ENCODE peak calls at places on chromosomes 11 and 22, in four cellular contexts. One of them, this sample, is unnamed. For H3K27me3, the result is how much of the 10 kb centered on the place peaks cover.

GRCh38 chr11:116851631-116852030 is 14.2 kb upstream of the APOA1 start:
- DNase-seq in prostate gland: no peak
- DNase-seq in IMR-90: no peak
- DNase-seq in body of pancreas: no peak
- DNase-seq in this sample: no peak

GRCh38 chr22:44188986-44189630 is 8.4 kb downstream of the PARVG start:
- DNase-seq in IMR-90: no peak
- DNase-seq in body of pancreas: no peak
- DNase-seq in prostate gland: no peak
- DNase-seq in this sample: no peak

GRCh38 chr22:48499456-48500425 is 1327.9 kb downstream of the BRD1 start:
- DNase-seq in IMR-90: no peak
- DNase-seq in prostate gland: no peak
- DNase-seq in body of pancreas: no peak
- DNase-seq in this sample: no peak

GRCh38 chr11:126328938-126329643 is 25.2 kb downstream of the DCPS start:
- DNase-seq in IMR-90: no peak
- DNase-seq in body of pancreas: no peak
- DNase-seq in prostate gland: no peak
- DNase-seq in this sample: no peak

GRCh38 chr11:13669544-13670488 is 1.3 kb downstream of the FAR1 start:
- DNase-seq in body of pancreas: no peak
- DNase-seq in prostate gland: no peak
- DNase-seq in IMR-90: no peak
- DNase-seq in this sample: no peak

GRCh38 chr11:133836076-133836548 is 9.2 kb downstream of the SPATA19 start:
- DNase-seq in IMR-90: no peak
- DNase-seq in prostate gland: no peak
- DNase-seq in body of pancreas: no peak
- DNase-seq in this sample: no peak

GRCh38 chr11:100188137-100188783 is 498.8 kb upstream of the ARHGAP42 start:
- DNase-seq in body of pancreas: no peak
- DNase-seq in prostate gland: no peak
- DNase-seq in IMR-90: no peak
- DNase-seq in this sample: no peak

GRCh38 chr22:19463491-19464469 is 15.2 kb downstream of the UFD1 start:
- DNase-seq in body of pancreas: peak
- DNase-seq in IMR-90: peak
- DNase-seq in prostate gland: no peak
- DNase-seq in this sample: no peak

GRCh38 chr22:19419464-19420178 is 11.9 kb downstream of the HIRA start:
- DNase-seq in prostate gland: no peak
- DNase-seq in body of pancreas: no peak
- DNase-seq in IMR-90: peak
- DNase-seq in this sample: no peak

GRCh38 chr11:37110383-37110782 is 512.3 kb upstream of the RAG2 start:
- DNase-seq in prostate gland: no peak
- DNase-seq in IMR-90: no peak
- DNase-seq in body of pancreas: no peak
- DNase-seq in this sample: no peak

GRCh38 chr11:61486779-61487178 is 21.8 kb upstream of the LRRC10B start:
- DNase-seq in prostate gland: no peak
- DNase-seq in IMR-90: no peak
- DNase-seq in body of pancreas: no peak
- DNase-seq in this sample: no peak

GRCh38 chr22:37657590-37658132 is 862 bp upstream of the PDXP start:
- DNase-seq in IMR-90: peak
- DNase-seq in prostate gland: no peak
- DNase-seq in body of pancreas: no peak
- DNase-seq in this sample: no peak

GRCh38 chr11:31199403-31199802 is 170.1 kb downstream of the DCDC1 start:
- DNase-seq in IMR-90: no peak
- DNase-seq in body of pancreas: no peak
- DNase-seq in prostate gland: no peak
- DNase-seq in this sample: no peak

GRCh38 chr11:120564573-120565301 is 53.2 kb downstream of the GRIK4 start:
- DNase-seq in IMR-90: peak
- DNase-seq in body of pancreas: peak
- DNase-seq in prostate gland: no peak
- DNase-seq in this sample: no peak

GRCh38 chr11:76266269-76266668 is 60.0 kb upstream of the WNT11 start:
- DNase-seq in prostate gland: no peak
- DNase-seq in IMR-90: peak
- DNase-seq in body of pancreas: peak
- DNase-seq in this sample: no peak

GRCh38 chr11:132427611-132428010 is 1057.2 kb downstream of the NTM start:
- DNase-seq in prostate gland: no peak
- DNase-seq in body of pancreas: no peak
- DNase-seq in IMR-90: no peak
- DNase-seq in this sample: no peak

GRCh38 chr11:11329062-11329806 is 23.8 kb downstream of the CSNK2A3 start:
- DNase-seq in prostate gland: no peak
- DNase-seq in body of pancreas: no peak
- DNase-seq in IMR-90: no peak
- DNase-seq in this sample: no peak

GRCh38 chr11:77069336-77069968 is 2.7 kb downstream of the CAPN5 start:
- DNase-seq in prostate gland: no peak
- DNase-seq in IMR-90: no peak
- DNase-seq in body of pancreas: no peak
- DNase-seq in this sample: no peak

GRCh38 chr22:47309476-47309875 is 547.0 kb downstream of the TBC1D22A start:
- DNase-seq in IMR-90: no peak
- DNase-seq in prostate gland: no peak
- DNase-seq in body of pancreas: no peak
- DNase-seq in this sample: no peak

GRCh38 chr22:43230983-43231723 is 44.2 kb upstream of the TTLL12 start:
- DNase-seq in IMR-90: peak
- DNase-seq in prostate gland: peak
- DNase-seq in body of pancreas: peak
- DNase-seq in this sample: no peak

GRCh38 chr22:42945736-42946135 is 69.2 kb downstream of the PACSIN2 start:
- DNase-seq in IMR-90: no peak
- DNase-seq in body of pancreas: no peak
- DNase-seq in prostate gland: no peak
- DNase-seq in this sample: no peak

GRCh38 chr11:76444384-76445121 is at the start of gene EMSY:
- DNase-seq in prostate gland: peak
- DNase-seq in IMR-90: peak
- DNase-seq in body of pancreas: peak
- DNase-seq in this sample: peak

GRCh38 chr11:45371251-45371749 is 85.2 kb upstream of the SYT13 start:
- DNase-seq in body of pancreas: peak
- DNase-seq in prostate gland: peak
- DNase-seq in IMR-90: peak
- DNase-seq in this sample: no peak

GRCh38 chr22:19875531-19876313 is 21.0 kb upstream of the GNB1L start:
- DNase-seq in body of pancreas: no peak
- DNase-seq in IMR-90: no peak
- DNase-seq in prostate gland: no peak
- DNase-seq in this sample: no peak

GRCh38 chr22:37905534-37906363 is at the start of gene MICALL1:
- DNase-seq in body of pancreas: peak
- DNase-seq in prostate gland: peak
- DNase-seq in IMR-90: peak
- DNase-seq in this sample: no peak

GRCh38 chr22:47151490-47151889 is 389.0 kb downstream of the TBC1D22A start:
- DNase-seq in prostate gland: no peak
- DNase-seq in IMR-90: peak
- DNase-seq in body of pancreas: no peak
- DNase-seq in this sample: no peak

GRCh38 chr11:102421262-102421661 is 31.3 kb downstream of the TMEM123 start:
- DNase-seq in IMR-90: no peak
- DNase-seq in prostate gland: no peak
- DNase-seq in body of pancreas: no peak
- DNase-seq in this sample: no peak

GRCh38 chr22:43828711-43829447 is 16.8 kb upstream of the EFCAB6 start:
- DNase-seq in prostate gland: no peak
- DNase-seq in body of pancreas: peak
- DNase-seq in IMR-90: peak
- DNase-seq in this sample: peak

GRCh38 chr11:76808996-76809395 is 25.8 kb downstream of the TSKU start:
- DNase-seq in prostate gland: no peak
- DNase-seq in IMR-90: no peak
- DNase-seq in body of pancreas: no peak
- DNase-seq in this sample: no peak

GRCh38 chr22:40877488-40877887 is 15.6 kb upstream of the DNAJB7 start:
- DNase-seq in body of pancreas: no peak
- DNase-seq in prostate gland: no peak
- DNase-seq in IMR-90: no peak
- DNase-seq in this sample: no peak

GRCh38 chr11:116958246-116958645 is 120.8 kb upstream of the APOA1 start:
- DNase-seq in prostate gland: no peak
- DNase-seq in IMR-90: no peak
- DNase-seq in body of pancreas: no peak
- DNase-seq in this sample: no peak

GRCh38 chr22:40302149-40302548 is 44.2 kb upstream of the ADSL start:
- DNase-seq in IMR-90: no peak
- DNase-seq in body of pancreas: no peak
- DNase-seq in prostate gland: no peak
- DNase-seq in this sample: no peak

GRCh38 chr11:134504146-134504905 is 92.3 kb upstream of the B3GAT1 start:
- DNase-seq in prostate gland: no peak
- DNase-seq in body of pancreas: no peak
- DNase-seq in IMR-90: no peak
- DNase-seq in this sample: no peak

GRCh38 chr11:125281831-125282595 is 117.5 kb downstream of the PKNOX2 start:
- DNase-seq in IMR-90: no peak
- DNase-seq in prostate gland: no peak
- DNase-seq in body of pancreas: no peak
- DNase-seq in this sample: no peak

GRCh38 chr11:92473736-92474135 is 249.1 kb downstream of the FAT3 start:
- DNase-seq in body of pancreas: no peak
- DNase-seq in IMR-90: peak
- DNase-seq in prostate gland: no peak
- DNase-seq in this sample: peak

GRCh38 chr11:70158201-70158600 is 44.9 kb upstream of the FADD start:
- DNase-seq in prostate gland: no peak
- DNase-seq in IMR-90: peak
- DNase-seq in body of pancreas: peak
- DNase-seq in this sample: no peak

GRCh38 chr11:122248130-122248529 is 132.1 kb upstream of the BLID start:
- DNase-seq in prostate gland: no peak
- DNase-seq in body of pancreas: peak
- DNase-seq in IMR-90: no peak
- DNase-seq in this sample: no peak

GRCh38 chr22:21701384-21701971 is 34.1 kb downstream of the YPEL1 start:
- DNase-seq in IMR-90: no peak
- DNase-seq in prostate gland: no peak
- DNase-seq in body of pancreas: no peak
- DNase-seq in this sample: no peak

GRCh38 chr11:29937526-29937925 is 79.3 kb downstream of the KCNA4 start:
- DNase-seq in prostate gland: no peak
- DNase-seq in body of pancreas: no peak
- DNase-seq in IMR-90: no peak
- DNase-seq in this sample: no peak

GRCh38 chr22:27514612-27515011 is 286.9 kb downstream of the MN1 start:
- DNase-seq in IMR-90: no peak
- DNase-seq in body of pancreas: no peak
- DNase-seq in prostate gland: no peak
- DNase-seq in this sample: no peak
- H3K27me3 ChIP-seq in IMR-90: under half
- H3K27me3 ChIP-seq in body of pancreas: under half
- H3K27me3 ChIP-seq in prostate gland: under half
- H3K27me3 ChIP-seq in this sample: under half

GRCh38 chr22:17199131-17199731 is 20.0 kb downstream of the ADA2 start:
- DNase-seq in prostate gland: no peak
- DNase-seq in body of pancreas: peak
- DNase-seq in IMR-90: peak
- DNase-seq in this sample: no peak
- H3K4me3 ChIP-seq in prostate gland: peak
- H3K4me3 ChIP-seq in body of pancreas: no peak
- H3K4me3 ChIP-seq in IMR-90: no peak
- H3K4me3 ChIP-seq in this sample: peak

DNA sequence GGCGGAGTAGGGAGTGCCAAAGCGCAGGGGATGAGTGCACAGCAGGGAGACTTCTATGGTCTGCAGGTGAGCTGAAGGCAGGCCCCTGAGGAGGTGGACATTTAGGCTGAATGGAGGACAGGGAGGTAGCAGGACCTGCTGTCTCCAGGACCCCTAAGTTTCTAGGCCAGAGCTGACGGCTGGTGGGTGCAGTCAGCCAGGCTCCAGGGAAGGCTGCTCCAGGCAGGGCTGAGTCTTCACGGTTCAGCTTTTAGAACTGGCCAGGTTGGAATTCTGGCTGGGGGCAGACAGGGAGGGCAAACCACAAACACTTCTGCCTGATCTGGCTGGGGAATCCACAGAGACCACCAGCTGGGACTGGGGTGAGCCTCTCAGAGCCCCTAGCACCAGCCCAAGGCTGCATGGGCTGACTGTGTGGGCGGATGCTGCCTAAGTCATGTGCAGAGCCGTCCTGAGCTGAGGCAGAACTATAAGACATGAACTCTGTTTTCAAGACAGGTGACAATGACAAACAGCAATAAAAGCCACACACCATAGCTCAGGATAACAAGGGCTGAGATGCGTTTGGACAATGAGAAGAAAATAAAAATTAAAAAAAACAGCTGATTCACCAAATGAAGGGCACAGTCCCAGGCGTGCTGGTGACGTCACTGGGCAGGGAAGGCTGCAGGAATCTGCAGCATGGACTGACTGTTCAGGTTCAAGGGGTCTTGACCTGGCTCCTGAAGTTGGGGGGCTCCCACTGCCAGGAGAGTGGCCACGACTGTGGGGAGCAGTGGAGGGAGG is 10.4 kb upstream of the MALAT1 start:
- DNase-seq in IMR-90: peak
- DNase-seq in body of pancreas: no peak
- DNase-seq in prostate gland: peak
- DNase-seq in this sample: no peak
- TF ChIP-seq POLR2A in IMR-90: peak
- TF ChIP-seq POLR2A in body of pancreas: no peak
- TF ChIP-seq POLR2A in prostate gland: no peak
- TF ChIP-seq POLR2A in this sample: no peak

DNA sequence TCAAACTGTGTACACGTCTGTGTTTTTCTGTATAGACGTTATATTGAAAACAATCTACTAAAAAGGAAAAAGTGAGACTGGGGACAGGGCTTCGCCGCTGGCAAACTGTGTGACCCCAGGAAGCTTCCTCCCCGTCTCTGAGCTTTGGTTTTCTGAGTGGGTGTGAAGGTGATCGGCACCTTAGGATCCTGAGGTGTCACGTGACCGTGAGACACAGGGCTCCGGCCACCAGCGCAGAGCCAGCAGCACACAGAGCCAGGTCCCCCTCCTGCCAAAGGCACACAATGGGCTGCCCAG is 32.0 kb downstream of the KIAA0930 start:
- DNase-seq in IMR-90: no peak
- DNase-seq in prostate gland: no peak
- DNase-seq in body of pancreas: no peak
- DNase-seq in this sample: no peak
- H3K27me3 ChIP-seq in IMR-90: under half
- H3K27me3 ChIP-seq in prostate gland: under half
- H3K27me3 ChIP-seq in body of pancreas: under half
- H3K27me3 ChIP-seq in this sample: under half